ENCODE peak calls at places on chromosomes 12 and 14, in eight cellular contexts. One of them, this sample, is unnamed.

GRCh38 chr14:90300649-90301048 is 31.1 kb downstream of the NRDE2 start:
- DNase-seq in foreskin fibroblast: no peak
- DNase-seq in cardiac muscle cell: no peak
- DNase-seq in NCI-H1092 treated with DMSO at 0.1 percent for 48 hours: no peak
- DNase-seq in naive B cell: no peak
- DNase-seq in GM12878: no peak
- DNase-seq in Caki2: no peak
- DNase-seq in activated naive CD4-positive, alpha-beta T cell treated with anti-CD3 and anti-CD28 coated beads, Interleukin-2, amount 10 ng/mL, durations not matched to agents 7 days and 5 days: no peak
- DNase-seq in this sample: no peak

GRCh38 chr14:93970967-93971634 is 5.3 kb downstream of the ASB2 start:
- DNase-seq in foreskin fibroblast: no peak
- DNase-seq in cardiac muscle cell: no peak
- DNase-seq in NCI-H1092 treated with DMSO at 0.1 percent for 48 hours: no peak
- DNase-seq in naive B cell: peak
- DNase-seq in GM12878: no peak
- DNase-seq in Caki2: no peak
- DNase-seq in activated naive CD4-positive, alpha-beta T cell treated with anti-CD3 and anti-CD28 coated beads, Interleukin-2, amount 10 ng/mL, durations not matched to agents 7 days and 5 days: peak
- DNase-seq in this sample: no peak

GRCh38 chr14:70061108-70061507 is 127.6 kb downstream of the SLC8A3 start:
- DNase-seq in foreskin fibroblast: no peak
- DNase-seq in cardiac muscle cell: no peak
- DNase-seq in NCI-H1092 treated with DMSO at 0.1 percent for 48 hours: no peak
- DNase-seq in naive B cell: no peak
- DNase-seq in GM12878: no peak
- DNase-seq in Caki2: peak
- DNase-seq in activated naive CD4-positive, alpha-beta T cell treated with anti-CD3 and anti-CD28 coated beads, Interleukin-2, amount 10 ng/mL, durations not matched to agents 7 days and 5 days: no peak
- DNase-seq in this sample: no peak

GRCh38 chr12:10067259-10067658 is 31.5 kb downstream of the CLEC1A start:
- DNase-seq in foreskin fibroblast: no peak
- DNase-seq in cardiac muscle cell: no peak
- DNase-seq in NCI-H1092 treated with DMSO at 0.1 percent for 48 hours: no peak
- DNase-seq in naive B cell: no peak
- DNase-seq in GM12878: no peak
- DNase-seq in Caki2: no peak
- DNase-seq in activated naive CD4-positive, alpha-beta T cell treated with anti-CD3 and anti-CD28 coated beads, Interleukin-2, amount 10 ng/mL, durations not matched to agents 7 days and 5 days: no peak
- DNase-seq in this sample: no peak

GRCh38 chr12:104296718-104297117 is 6.8 kb upstream of the EID3 start:
- DNase-seq in foreskin fibroblast: no peak
- DNase-seq in cardiac muscle cell: no peak
- DNase-seq in NCI-H1092 treated with DMSO at 0.1 percent for 48 hours: no peak
- DNase-seq in naive B cell: no peak
- DNase-seq in GM12878: no peak
- DNase-seq in Caki2: peak
- DNase-seq in activated naive CD4-positive, alpha-beta T cell treated with anti-CD3 and anti-CD28 coated beads, Interleukin-2, amount 10 ng/mL, durations not matched to agents 7 days and 5 days: no peak
- DNase-seq in this sample: no peak

GRCh38 chr12:89225401-89225800 is 126.9 kb downstream of the DUSP6 start:
- DNase-seq in foreskin fibroblast: peak
- DNase-seq in cardiac muscle cell: no peak
- DNase-seq in NCI-H1092 treated with DMSO at 0.1 percent for 48 hours: no peak
- DNase-seq in naive B cell: no peak
- DNase-seq in GM12878: no peak
- DNase-seq in Caki2: no peak
- DNase-seq in activated naive CD4-positive, alpha-beta T cell treated with anti-CD3 and anti-CD28 coated beads, Interleukin-2, amount 10 ng/mL, durations not matched to agents 7 days and 5 days: peak
- DNase-seq in this sample: peak

GRCh38 chr12:106586803-106587684 is 4.2 kb downstream of the RFX4 start:
- DNase-seq in foreskin fibroblast: no peak
- DNase-seq in cardiac muscle cell: peak
- DNase-seq in NCI-H1092 treated with DMSO at 0.1 percent for 48 hours: no peak
- DNase-seq in naive B cell: no peak
- DNase-seq in GM12878: no peak
- DNase-seq in Caki2: no peak
- DNase-seq in activated naive CD4-positive, alpha-beta T cell treated with anti-CD3 and anti-CD28 coated beads, Interleukin-2, amount 10 ng/mL, durations not matched to agents 7 days and 5 days: no peak
- DNase-seq in this sample: peak

GRCh38 chr12:120925740-120926563 is 21.8 kb upstream of the SPPL3 start:
- DNase-seq in foreskin fibroblast: no peak
- DNase-seq in cardiac muscle cell: no peak
- DNase-seq in NCI-H1092 treated with DMSO at 0.1 percent for 48 hours: no peak
- DNase-seq in naive B cell: no peak
- DNase-seq in GM12878: no peak
- DNase-seq in Caki2: no peak
- DNase-seq in activated naive CD4-positive, alpha-beta T cell treated with anti-CD3 and anti-CD28 coated beads, Interleukin-2, amount 10 ng/mL, durations not matched to agents 7 days and 5 days: peak
- DNase-seq in this sample: no peak

GRCh38 chr12:100539209-100539608 is 34.3 kb upstream of the GAS2L3 start:
- DNase-seq in foreskin fibroblast: no peak
- DNase-seq in cardiac muscle cell: peak
- DNase-seq in NCI-H1092 treated with DMSO at 0.1 percent for 48 hours: no peak
- DNase-seq in naive B cell: no peak
- DNase-seq in GM12878: no peak
- DNase-seq in Caki2: no peak
- DNase-seq in activated naive CD4-positive, alpha-beta T cell treated with anti-CD3 and anti-CD28 coated beads, Interleukin-2, amount 10 ng/mL, durations not matched to agents 7 days and 5 days: peak
- DNase-seq in this sample: no peak

GRCh38 chr12:13425766-13426165 is 229.2 kb downstream of the EMP1 start:
- DNase-seq in foreskin fibroblast: peak
- DNase-seq in cardiac muscle cell: no peak
- DNase-seq in NCI-H1092 treated with DMSO at 0.1 percent for 48 hours: no peak
- DNase-seq in naive B cell: no peak
- DNase-seq in GM12878: no peak
- DNase-seq in Caki2: peak
- DNase-seq in activated naive CD4-positive, alpha-beta T cell treated with anti-CD3 and anti-CD28 coated beads, Interleukin-2, amount 10 ng/mL, durations not matched to agents 7 days and 5 days: no peak
- DNase-seq in this sample: no peak

GRCh38 chr14:75450381-75451276 is 22.8 kb downstream of the JDP2 start:
- DNase-seq in foreskin fibroblast: no peak
- DNase-seq in cardiac muscle cell: no peak
- DNase-seq in NCI-H1092 treated with DMSO at 0.1 percent for 48 hours: peak
- DNase-seq in naive B cell: no peak
- DNase-seq in GM12878: no peak
- DNase-seq in Caki2: peak
- DNase-seq in activated naive CD4-positive, alpha-beta T cell treated with anti-CD3 and anti-CD28 coated beads, Interleukin-2, amount 10 ng/mL, durations not matched to agents 7 days and 5 days: no peak
- DNase-seq in this sample: no peak

GRCh38 chr14:75042040-75042439 is 9.2 kb downstream of the MLH3 start:
- DNase-seq in foreskin fibroblast: peak
- DNase-seq in cardiac muscle cell: no peak
- DNase-seq in NCI-H1092 treated with DMSO at 0.1 percent for 48 hours: no peak
- DNase-seq in naive B cell: no peak
- DNase-seq in GM12878: no peak
- DNase-seq in Caki2: no peak
- DNase-seq in activated naive CD4-positive, alpha-beta T cell treated with anti-CD3 and anti-CD28 coated beads, Interleukin-2, amount 10 ng/mL, durations not matched to agents 7 days and 5 days: no peak
- DNase-seq in this sample: no peak

GRCh38 chr12:122659579-122659978 is 43.6 kb downstream of the HCAR2 start:
- DNase-seq in foreskin fibroblast: no peak
- DNase-seq in cardiac muscle cell: no peak
- DNase-seq in NCI-H1092 treated with DMSO at 0.1 percent for 48 hours: no peak
- DNase-seq in naive B cell: no peak
- DNase-seq in GM12878: no peak
- DNase-seq in Caki2: peak
- DNase-seq in activated naive CD4-positive, alpha-beta T cell treated with anti-CD3 and anti-CD28 coated beads, Interleukin-2, amount 10 ng/mL, durations not matched to agents 7 days and 5 days: no peak
- DNase-seq in this sample: no peak

GRCh38 chr14:54121461-54121860 is 164.8 kb upstream of the BMP4 start:
- DNase-seq in foreskin fibroblast: no peak
- DNase-seq in cardiac muscle cell: no peak
- DNase-seq in NCI-H1092 treated with DMSO at 0.1 percent for 48 hours: no peak
- DNase-seq in naive B cell: no peak
- DNase-seq in GM12878: no peak
- DNase-seq in Caki2: no peak
- DNase-seq in activated naive CD4-positive, alpha-beta T cell treated with anti-CD3 and anti-CD28 coated beads, Interleukin-2, amount 10 ng/mL, durations not matched to agents 7 days and 5 days: no peak
- DNase-seq in this sample: no peak

GRCh38 chr12:114783176-114783575 is 99.2 kb upstream of the TBX3 start:
- DNase-seq in foreskin fibroblast: no peak
- DNase-seq in cardiac muscle cell: peak
- DNase-seq in NCI-H1092 treated with DMSO at 0.1 percent for 48 hours: no peak
- DNase-seq in naive B cell: no peak
- DNase-seq in GM12878: no peak
- DNase-seq in Caki2: no peak
- DNase-seq in activated naive CD4-positive, alpha-beta T cell treated with anti-CD3 and anti-CD28 coated beads, Interleukin-2, amount 10 ng/mL, durations not matched to agents 7 days and 5 days: no peak
- DNase-seq in this sample: no peak

GRCh38 chr14:54975856-54976255 is 51.0 kb downstream of the WDHD1 start:
- DNase-seq in foreskin fibroblast: no peak
- DNase-seq in cardiac muscle cell: no peak
- DNase-seq in NCI-H1092 treated with DMSO at 0.1 percent for 48 hours: no peak
- DNase-seq in naive B cell: no peak
- DNase-seq in GM12878: no peak
- DNase-seq in Caki2: no peak
- DNase-seq in activated naive CD4-positive, alpha-beta T cell treated with anti-CD3 and anti-CD28 coated beads, Interleukin-2, amount 10 ng/mL, durations not matched to agents 7 days and 5 days: no peak
- DNase-seq in this sample: no peak